ENCODE peak calls at places on chromosome 19, in four cellular contexts. One of them, this sample, is unnamed.

GRCh38 chr19:57748029-57748428 is 1.4 kb downstream of the ZNF776 start:
- DNase-seq in adrenal gland: no peak
- DNase-seq in body of pancreas: no peak
- DNase-seq in NCI-H2081: no peak
- DNase-seq in this sample: no peak

GRCh38 chr19:12163841-12164240 is 945 bp downstream of the ZNF136 start:
- DNase-seq in adrenal gland: no peak
- DNase-seq in NCI-H2081: no peak
- DNase-seq in body of pancreas: no peak
- DNase-seq in this sample: no peak

GRCh38 chr19:33373701-33374405 is at the start of gene CEBPG:
- DNase-seq in body of pancreas: peak; percentile 73
- DNase-seq in adrenal gland: peak; percentile 58
- DNase-seq in NCI-H2081: peak; percentile 47
- DNase-seq in this sample: peak; percentile 8

GRCh38 chr19:46435009-46435408 is 6.3 kb upstream of the PNMA8C start:
- DNase-seq in body of pancreas: no peak
- DNase-seq in NCI-H2081: no peak
- DNase-seq in adrenal gland: no peak
- DNase-seq in this sample: no peak

GRCh38 chr19:44111910-44112463 is 1.2 kb upstream of the ZNF225 start:
- DNase-seq in adrenal gland: no peak
- DNase-seq in body of pancreas: no peak
- DNase-seq in NCI-H2081: peak; percentile 87
- DNase-seq in this sample: no peak

GRCh38 chr19:4916292-4917082 is 7.2 kb downstream of the UHRF1 start:
- DNase-seq in NCI-H2081: no peak
- DNase-seq in adrenal gland: no peak
- DNase-seq in body of pancreas: no peak
- DNase-seq in this sample: no peak

GRCh38 chr19:36939153-36939552 is 23.0 kb downstream of the ZNF568 start:
- DNase-seq in adrenal gland: no peak
- DNase-seq in body of pancreas: no peak
- DNase-seq in NCI-H2081: peak; percentile 7
- DNase-seq in this sample: no peak

GRCh38 chr19:49081273-49081672 is 4.0 kb upstream of the SNRNP70 start:
- DNase-seq in NCI-H2081: no peak
- DNase-seq in adrenal gland: no peak
- DNase-seq in body of pancreas: no peak
- DNase-seq in this sample: no peak

GRCh38 chr19:273393-273792 is 17.8 kb downstream of the PLPP2 start:
- DNase-seq in NCI-H2081: no peak
- DNase-seq in adrenal gland: no peak
- DNase-seq in body of pancreas: no peak
- DNase-seq in this sample: no peak

GRCh38 chr19:45518469-45518826 is 11.2 kb downstream of the VASP start:
- DNase-seq in adrenal gland: no peak
- DNase-seq in NCI-H2081: no peak
- DNase-seq in body of pancreas: no peak
- DNase-seq in this sample: no peak

GRCh38 chr19:47539747-47540311 is 25.0 kb upstream of the NAPA start:
- DNase-seq in adrenal gland: no peak
- DNase-seq in NCI-H2081: no peak
- DNase-seq in body of pancreas: no peak
- DNase-seq in this sample: no peak

GRCh38 chr19:38061294-38061693 is 154.3 kb downstream of the SIPA1L3 start:
- DNase-seq in adrenal gland: no peak
- DNase-seq in body of pancreas: no peak
- DNase-seq in NCI-H2081: no peak
- DNase-seq in this sample: no peak

GRCh38 chr19:5489511-5489910 is 34.3 kb downstream of the ZNRF4 start:
- DNase-seq in body of pancreas: no peak
- DNase-seq in adrenal gland: no peak
- DNase-seq in NCI-H2081: no peak
- DNase-seq in this sample: no peak

GRCh38 chr19:6580313-6580712 is 10.6 kb downstream of the CD70 start:
- DNase-seq in body of pancreas: no peak
- DNase-seq in NCI-H2081: no peak
- DNase-seq in adrenal gland: no peak
- DNase-seq in this sample: no peak

GRCh38 chr19:737591-738093 is 13.3 kb upstream of the MISP start:
- DNase-seq in NCI-H2081: no peak
- DNase-seq in adrenal gland: peak; percentile 60
- DNase-seq in body of pancreas: peak; percentile 50
- DNase-seq in this sample: no peak

GRCh38 chr19:38303517-38304351 is at the start of gene C19orf33:
- DNase-seq in body of pancreas: peak; percentile 32
- DNase-seq in NCI-H2081: no peak
- DNase-seq in adrenal gland: no peak
- DNase-seq in this sample: no peak

GRCh38 chr19:40762754-40763153 is 11.8 kb downstream of the SNRPA start:
- DNase-seq in body of pancreas: no peak
- DNase-seq in adrenal gland: no peak
- DNase-seq in NCI-H2081: no peak
- DNase-seq in this sample: no peak

GRCh38 chr19:49691243-49692101 is 556 bp downstream of the CPT1C start:
- DNase-seq in body of pancreas: peak; percentile 48
- DNase-seq in adrenal gland: no peak
- DNase-seq in NCI-H2081: peak; percentile 78
- DNase-seq in this sample: peak; percentile 73